ENCODE peak calls at places on chromosomes 16 and 17, in five cellular contexts. H, E, U, Y and Z are unnamed samples. For H3K27me3, the result is how much of the 10 kb centered on the place peaks cover.

GRCh38 chr16:20901441-20902112 is 1.0 kb downstream of the LYRM1 start:
- DNase-seq in E (peak), Y (peak), U (peak), H (peak), Z (peak)

GRCh38 chr17:17018021-17018441 is 24.2 kb upstream of the MPRIP start:
- DNase-seq in Y (no peak), E (no peak), H (no peak), U (no peak), Z (no peak)

GRCh38 chr17:49480833-49481615 is 14.1 kb upstream of the NGFR start:
- DNase-seq in E (no peak), U (no peak), H (no peak), Y (no peak), Z (no peak)

GRCh38 chr17:31321971-31322370 is 549 bp upstream of the EVI2A start:
- DNase-seq in H (no peak), Y (no peak), U (no peak), E (peak), Z (no peak)

GRCh38 chr17:29389994-29390855 is at the start of gene TAOK1:
- DNase-seq in U (peak), E (peak), Y (peak), H (peak), Z (peak)

GRCh38 chr16:24996301-24996700 is 18.9 kb downstream of the ARHGAP17 start:
- DNase-seq in E (no peak), Y (no peak), H (no peak), U (no peak), Z (no peak)

GRCh38 chr16:46801428-46802049 is 29.4 kb downstream of the C16orf87 start:
- DNase-seq in Y (no peak), H (no peak), E (no peak), U (peak), Z (no peak)

GRCh38 chr17:70119961-70120360 is 44.9 kb downstream of the KCNJ16 start:
- DNase-seq in U (no peak), Y (no peak), H (no peak), E (no peak), Z (no peak)

GRCh38 chr16:54867302-54867832 is 63.3 kb upstream of the IRX5 start:
- DNase-seq in E (no peak), U (no peak), Y (no peak), H (no peak), Z (no peak)

DNA sequence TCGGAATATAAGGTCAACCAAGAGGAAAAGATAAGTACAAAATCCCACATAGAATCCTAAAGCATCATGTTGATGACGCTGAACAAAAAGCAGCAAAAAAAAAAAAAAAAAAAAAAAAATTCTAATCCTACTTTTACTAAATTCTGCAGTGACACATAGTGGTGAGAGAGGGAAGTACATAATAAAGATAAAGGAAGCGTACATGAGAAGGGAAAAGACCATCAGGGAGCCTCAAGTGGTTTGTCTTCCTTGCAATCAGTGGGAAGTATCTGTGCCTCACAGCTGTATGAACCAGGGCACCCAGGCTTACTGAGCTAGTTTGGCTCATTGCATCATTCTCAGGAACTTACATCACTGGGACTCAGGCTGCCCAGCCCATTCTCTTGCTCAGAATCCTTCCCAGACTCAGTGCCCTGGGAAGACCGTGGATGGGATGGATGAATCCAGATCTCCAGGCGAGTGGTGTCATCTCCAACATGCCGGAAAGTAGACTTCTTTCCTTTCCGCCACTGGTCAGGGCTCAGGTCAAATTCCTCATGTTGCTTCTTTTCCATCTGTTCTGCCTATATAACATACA is 21.2 kb downstream of the SMG6 start:
- DNase-seq in U (peak), H (no peak), E (no peak), Y (no peak), Z (no peak)
- TF ChIP-seq CTCF in U (peak), H (peak), E (peak), Y (peak), Z (peak)

GRCh38 chr16:1014771-1015495 is 33.4 kb downstream of the SOX8 start:
- DNase-seq in U (peak), Y (no peak), H (no peak), E (no peak), Z (no peak)
- H3K27me3 ChIP-seq in U (under half), Y (under half), H (under half), E (under half), Z (under half)

GRCh38 chr17:7929158-7930029 is at the start of gene KCNAB3:
- DNase-seq in H (peak), Y (no peak), U (peak), E (peak), Z (no peak)

GRCh38 chr17:7931709-7932482 is at the start of the genes CNTROB and TRAPPC1:
- DNase-seq in U (peak), H (peak), Y (peak), E (peak), Z (peak)

GRCh38 chr17:7930841-7931631 is 710 bp downstream of the TRAPPC1 start:
- DNase-seq in E (no peak), H (no peak), Y (no peak), U (no peak), Z (no peak)

GRCh38 chr17:7923290-7923628 is 6.4 kb downstream of the KCNAB3 start:
- DNase-seq in H (no peak), Y (no peak), E (no peak), U (no peak), Z (no peak)

GRCh38 chr17:7927596-7927995 is 2.1 kb downstream of the KCNAB3 start:
- DNase-seq in H (no peak), U (no peak), E (no peak), Y (no peak), Z (no peak)
- TF ChIP-seq CTCF in H (no peak), U (no peak), E (no peak), Y (no peak), Z (no peak)

DNA sequence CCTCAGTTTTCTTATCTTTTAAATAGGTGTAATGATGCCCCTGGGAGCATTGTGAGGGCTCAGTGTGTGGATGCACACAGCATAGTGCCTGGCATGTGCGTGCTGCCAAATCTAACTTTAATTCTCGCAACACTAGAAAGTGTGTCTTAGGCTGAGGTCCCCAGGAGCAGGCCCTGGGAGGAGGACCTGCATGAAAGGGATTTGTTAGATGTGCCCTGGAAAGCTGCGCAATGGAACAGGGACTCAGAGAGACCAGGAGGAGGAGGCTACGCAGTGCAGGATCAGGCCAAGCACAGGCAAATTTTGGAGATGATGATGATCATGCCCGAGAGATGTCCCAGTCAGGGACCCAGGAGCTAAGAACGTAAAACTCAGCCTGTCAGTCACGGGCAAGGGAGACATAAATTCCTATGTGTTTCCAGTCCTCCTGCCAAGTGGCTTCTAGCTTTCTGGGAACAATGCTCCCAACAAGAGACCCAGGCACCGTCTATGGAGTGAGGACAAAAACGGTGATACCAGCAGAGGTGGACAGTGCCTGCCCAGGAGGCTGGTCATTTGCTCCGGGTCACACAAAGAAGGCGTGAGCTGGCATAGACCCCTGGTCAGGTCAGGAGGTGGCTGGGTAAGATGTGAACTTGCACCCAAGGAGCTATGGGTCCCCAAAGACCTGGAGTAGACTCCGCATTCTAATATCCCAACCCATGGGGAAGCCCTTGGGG is 352.2 kb upstream of the TNRC6C start:
- DNase-seq in U (no peak), H (no peak), Y (no peak), E (no peak), Z (no peak)
- H3K27me3 ChIP-seq in U (under half), H (under half), Y (under half), E (under half), Z (under half)

DNA sequence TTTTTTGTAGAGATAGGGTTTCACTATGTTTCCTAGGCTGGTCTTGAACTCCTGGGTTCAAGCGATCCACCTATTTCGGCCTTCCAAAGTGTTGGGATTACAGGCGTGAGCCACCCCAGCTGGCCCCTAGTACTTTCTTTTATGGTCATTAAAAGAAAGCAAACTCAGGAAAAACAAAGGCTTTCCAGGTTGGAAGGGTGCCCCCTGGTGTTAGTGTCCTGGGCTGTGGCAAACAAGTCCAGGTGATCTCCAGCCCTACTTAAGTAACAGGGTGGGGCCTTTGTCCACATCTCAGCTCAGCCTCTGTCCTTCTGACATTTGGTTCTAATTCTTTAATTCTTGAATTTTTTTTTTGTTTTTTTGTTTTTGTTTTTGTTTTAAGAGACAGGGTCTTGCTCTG is 6.9 kb downstream of the IGFBP4 start:
- DNase-seq in H (no peak), Y (peak), U (peak), E (no peak), Z (no peak)
- TF ChIP-seq CTCF in H (no peak), Y (peak), U (peak), E (peak), Z (peak)

GRCh38 chr16:7651803-7652570 is 319.3 kb downstream of the RBFOX1 start:
- DNase-seq in E (no peak), U (no peak), Y (no peak), H (no peak), Z (no peak)
- H3K27me3 ChIP-seq in E (under half), U (under half), Y (under half), H (under half), Z (under half)

GRCh38 chr17:10628756-10629155 is 28.4 kb downstream of the MYH3 start:
- DNase-seq in H (peak), E (no peak), Y (no peak), U (no peak), Z (no peak)
- TF ChIP-seq CTCF in H (peak), E (no peak), Y (no peak), U (peak), Z (peak)

GRCh38 chr16:86567701-86568571 is 1.3 kb downstream of the FOXC2 start:
- DNase-seq in U (peak), H (no peak), Y (no peak), E (no peak), Z (no peak)
- H3K27me3 ChIP-seq in U (half or more), H (under half), Y (half or more), E (under half), Z (under half)

GRCh38 chr17:3827124-3827773 is 18.8 kb downstream of the NCBP3 start:
- DNase-seq in U (peak), H (peak), Y (peak), E (peak), Z (no peak)

GRCh38 chr17:3828852-3829232 is 17.2 kb downstream of the NCBP3 start:
- DNase-seq in H (no peak), U (no peak), E (no peak), Y (no peak), Z (no peak)

GRCh38 chr17:3826191-3826590 is 19.9 kb downstream of the NCBP3 start:
- DNase-seq in H (no peak), U (no peak), Y (no peak), E (no peak), Z (no peak)

DNA sequence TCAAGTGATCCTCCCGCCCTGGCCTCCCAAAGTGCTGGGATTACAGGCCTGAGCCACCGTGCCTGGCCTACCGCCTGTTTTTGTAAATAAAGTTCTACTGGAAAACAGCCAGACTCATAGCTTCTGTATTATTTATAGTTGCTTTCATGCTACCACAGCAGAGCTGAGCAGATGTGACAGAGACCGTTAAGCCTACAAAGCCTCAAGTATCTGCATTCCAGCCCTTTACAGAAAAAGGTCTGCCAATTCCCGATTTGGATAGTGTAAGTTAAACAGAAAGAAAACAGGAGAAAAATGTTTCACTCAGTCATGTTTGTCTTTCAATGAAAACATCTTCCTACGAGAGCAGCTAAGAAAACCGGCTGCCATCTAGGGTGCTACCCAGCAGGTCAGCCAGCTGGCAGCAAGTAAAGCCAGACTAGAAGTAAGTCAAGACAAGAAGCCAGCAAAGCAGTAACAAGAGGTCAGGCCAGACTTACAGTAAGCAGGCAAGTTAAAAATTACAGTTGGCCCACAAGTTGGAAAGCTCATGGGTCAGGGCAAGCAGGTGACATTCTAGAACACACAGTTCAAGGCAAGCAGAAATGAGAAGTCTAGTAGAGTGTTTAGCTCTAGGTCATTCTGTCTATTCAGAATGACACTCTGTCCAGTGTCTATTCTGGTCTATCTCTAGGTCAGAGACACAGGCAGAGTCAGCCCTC is 17.7 kb downstream of the NCBP3 start:
- DNase-seq in U (no peak), E (no peak), Y (no peak), H (no peak), Z (no peak)
- TF ChIP-seq CTCF in U (no peak), E (no peak), Y (no peak), H (no peak), Z (no peak)

DNA sequence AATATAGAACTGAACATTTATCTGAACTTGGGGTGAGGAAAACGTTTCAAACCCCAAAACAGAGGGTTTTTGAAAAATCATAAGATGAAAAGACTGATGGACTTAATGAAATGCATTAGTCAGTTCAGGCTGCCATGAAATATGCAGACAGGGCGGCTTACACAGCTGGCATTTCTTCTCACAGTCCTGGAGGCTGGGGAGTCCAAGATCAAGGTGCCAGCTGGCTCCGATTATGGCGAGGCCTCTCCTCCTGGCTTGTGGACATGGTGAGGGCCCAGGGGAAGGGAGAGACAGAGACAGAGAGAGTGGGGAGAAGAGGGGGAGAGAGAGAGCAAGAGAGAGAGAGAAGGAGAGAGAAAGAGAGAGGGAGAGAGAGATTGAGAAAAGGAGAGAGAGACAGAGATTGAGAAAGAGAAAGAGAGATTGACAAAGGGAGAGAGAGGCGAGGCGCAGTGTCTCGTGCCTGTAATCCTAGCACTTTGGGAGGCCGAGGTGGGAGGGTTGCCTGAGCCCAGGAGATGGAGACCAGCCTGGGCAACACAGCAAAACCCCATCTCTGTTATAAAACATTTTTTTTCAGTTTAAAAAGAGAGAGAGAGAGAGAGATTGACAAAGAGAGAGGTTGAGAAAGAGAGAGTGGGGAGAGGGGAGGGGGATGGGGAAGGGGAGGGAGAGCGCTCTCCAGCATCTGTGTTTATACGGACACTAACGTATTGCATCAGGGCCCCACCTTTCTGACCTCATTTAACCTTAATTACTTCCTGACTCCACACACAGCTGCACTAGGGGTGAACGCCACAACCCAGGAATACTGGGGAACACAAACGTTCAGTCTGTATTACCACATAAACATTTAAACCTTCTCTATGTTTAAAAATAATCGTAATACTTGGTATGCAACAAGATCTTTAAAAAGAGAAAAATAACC is 24.6 kb upstream of the RPH3AL start:
- DNase-seq in E (no peak), Y (no peak), H (no peak), U (no peak), Z (no peak)
- H3K27me3 ChIP-seq in E (under half), Y (under half), H (under half), U (under half), Z (under half)